ENCODE peak calls at places on chromosomes 7 and 10, in ten cellular contexts. A is astrocyte of the spinal cord; K is cardiac fibroblast; X is left colon; B is stimulated activated CD4-positive, alpha-beta T cell treated with anti-CD3 and anti-CD28 coated beads, Interleukin-15, amount 100 ng/mL, for 1 hour; J is mammary epithelial cell; Q is mesenteric fat pad; G is LoVo; Y is H7; T is HuH-7. C is an unnamed sample.

GRCh38 chr7:157250605-157251228 is 86.1 kb upstream of the DNAJB6 start:
- DNase-seq in A (peak), J (peak), G (peak), Y (peak), X (no peak), B (peak), T (peak), K (peak), Q (no peak), C (peak)

GRCh38 chr10:108904163-108904878 is 1019.0 kb downstream of the XPNPEP1 start:
- DNase-seq in K (peak), G (no peak), Q (no peak), J (no peak), A (no peak), T (no peak), X (no peak), B (no peak), Y (no peak), C (no peak)

GRCh38 chr10:17859492-17860156 is 50.5 kb downstream of the MRC1 start:
- DNase-seq in J (no peak), Y (no peak), G (no peak), T (no peak), A (no peak), Q (no peak), B (no peak), K (no peak), X (no peak), C (no peak)

GRCh38 chr10:69045441-69046300 is 42.2 kb upstream of the SRGN start:
- DNase-seq in T (no peak), Y (no peak), X (no peak), J (peak), G (no peak), A (no peak), B (no peak), Q (no peak), K (peak), C (peak)

GRCh38 chr7:141663081-141663510 is 38.9 kb downstream of the DENND11 start:
- DNase-seq in Q (no peak), K (peak), T (no peak), X (peak), Y (no peak), A (no peak), J (peak), B (no peak), G (peak), C (no peak)

GRCh38 chr10:91049961-91050360 is 129.1 kb upstream of the ANKRD1 start:
- DNase-seq in T (no peak), Q (no peak), X (no peak), A (peak), G (no peak), B (no peak), K (peak), Y (no peak), J (no peak), C (no peak)

GRCh38 chr7:26538683-26539082 is 247.0 kb downstream of the SNX10 start:
- DNase-seq in B (no peak), X (no peak), K (no peak), G (no peak), Q (no peak), J (no peak), T (no peak), A (no peak), Y (no peak), C (no peak)

GRCh38 chr7:72504057-72504456 is 91.9 kb upstream of the CALN1 start:
- DNase-seq in K (no peak), B (no peak), X (no peak), T (no peak), G (no peak), Q (no peak), A (no peak), Y (no peak), J (no peak), C (no peak)

GRCh38 chr10:132105302-132105995 is 39.7 kb downstream of the JAKMIP3 start:
- DNase-seq in X (no peak), K (no peak), T (no peak), A (no peak), B (no peak), J (no peak), Q (no peak), G (no peak), Y (no peak), C (no peak)

C was measured in Ammon's horn.